ENCODE peak calls at places on chromosomes 16 and 17, in ten cellular contexts. One of them, this sample, is unnamed.

GRCh38 chr17:79420318-79421243 is 190.3 kb downstream of the RBFOX3 start:
- DNase-seq in sigmoid colon: no peak
- DNase-seq in transverse colon: no peak
- DNase-seq in Panc1: no peak
- DNase-seq in GM23338: no peak
- DNase-seq in suprapubic skin: no peak
- DNase-seq in esophagus muscularis mucosa: no peak
- DNase-seq in prostate gland: no peak
- DNase-seq in HCT116: peak
- DNase-seq in HL-60: no peak
- DNase-seq in this sample: no peak

GRCh38 chr17:8991514-8992285 is 26.2 kb upstream of the PIK3R5 start:
- DNase-seq in sigmoid colon: peak
- DNase-seq in transverse colon: peak
- DNase-seq in Panc1: no peak
- DNase-seq in GM23338: peak
- DNase-seq in suprapubic skin: peak
- DNase-seq in esophagus muscularis mucosa: no peak
- DNase-seq in prostate gland: peak
- DNase-seq in HCT116: peak
- DNase-seq in HL-60: peak
- DNase-seq in this sample: peak

GRCh38 chr16:30377812-30378235 is 3.2 kb downstream of the MYL11 start:
- DNase-seq in sigmoid colon: peak
- DNase-seq in transverse colon: peak
- DNase-seq in Panc1: no peak
- DNase-seq in GM23338: peak
- DNase-seq in suprapubic skin: peak
- DNase-seq in esophagus muscularis mucosa: peak
- DNase-seq in prostate gland: peak
- DNase-seq in HCT116: peak
- DNase-seq in HL-60: no peak
- DNase-seq in this sample: peak

GRCh38 chr17:68054296-68054900 is 18.9 kb downstream of the KPNA2 start:
- DNase-seq in sigmoid colon: no peak
- DNase-seq in transverse colon: no peak
- DNase-seq in Panc1: no peak
- DNase-seq in GM23338: no peak
- DNase-seq in suprapubic skin: no peak
- DNase-seq in esophagus muscularis mucosa: no peak
- DNase-seq in prostate gland: no peak
- DNase-seq in HCT116: no peak
- DNase-seq in HL-60: no peak
- DNase-seq in this sample: peak

GRCh38 chr16:30437511-30438046 is 7.7 kb upstream of the DCTPP1 start:
- DNase-seq in sigmoid colon: no peak
- DNase-seq in transverse colon: no peak
- DNase-seq in Panc1: no peak
- DNase-seq in GM23338: peak
- DNase-seq in suprapubic skin: no peak
- DNase-seq in esophagus muscularis mucosa: no peak
- DNase-seq in prostate gland: peak
- DNase-seq in HCT116: no peak
- DNase-seq in HL-60: no peak
- DNase-seq in this sample: peak

GRCh38 chr16:81642107-81642436 is 137.0 kb upstream of the PLCG2 start:
- DNase-seq in sigmoid colon: no peak
- DNase-seq in transverse colon: no peak
- DNase-seq in Panc1: no peak
- DNase-seq in GM23338: no peak
- DNase-seq in suprapubic skin: no peak
- DNase-seq in esophagus muscularis mucosa: no peak
- DNase-seq in prostate gland: no peak
- DNase-seq in HCT116: no peak
- DNase-seq in HL-60: no peak
- DNase-seq in this sample: no peak

GRCh38 chr17:69401251-69401650 is 13.2 kb upstream of the MAP2K6 start:
- DNase-seq in sigmoid colon: no peak
- DNase-seq in transverse colon: no peak
- DNase-seq in Panc1: no peak
- DNase-seq in GM23338: no peak
- DNase-seq in suprapubic skin: no peak
- DNase-seq in esophagus muscularis mucosa: no peak
- DNase-seq in prostate gland: no peak
- DNase-seq in HCT116: no peak
- DNase-seq in HL-60: no peak
- DNase-seq in this sample: no peak

GRCh38 chr16:47524007-47524405 is 62.9 kb downstream of the PHKB start:
- DNase-seq in sigmoid colon: no peak
- DNase-seq in transverse colon: no peak
- DNase-seq in Panc1: no peak
- DNase-seq in GM23338: no peak
- DNase-seq in suprapubic skin: no peak
- DNase-seq in esophagus muscularis mucosa: no peak
- DNase-seq in prostate gland: no peak
- DNase-seq in HCT116: no peak
- DNase-seq in HL-60: no peak
- DNase-seq in this sample: no peak

GRCh38 chr17:21392257-21392656 is 16.1 kb downstream of the KCNJ12 start:
- DNase-seq in sigmoid colon: no peak
- DNase-seq in transverse colon: no peak
- DNase-seq in Panc1: no peak
- DNase-seq in GM23338: no peak
- DNase-seq in suprapubic skin: no peak
- DNase-seq in esophagus muscularis mucosa: no peak
- DNase-seq in prostate gland: no peak
- DNase-seq in HCT116: no peak
- DNase-seq in HL-60: no peak
- DNase-seq in this sample: no peak

GRCh38 chr17:31565652-31566051 is 174.2 kb downstream of the RAB11FIP4 start:
- DNase-seq in sigmoid colon: no peak
- DNase-seq in transverse colon: no peak
- DNase-seq in Panc1: no peak
- DNase-seq in GM23338: no peak
- DNase-seq in suprapubic skin: no peak
- DNase-seq in esophagus muscularis mucosa: no peak
- DNase-seq in prostate gland: no peak
- DNase-seq in HCT116: no peak
- DNase-seq in HL-60: no peak
- DNase-seq in this sample: no peak

GRCh38 chr16:14454391-14454790 is 175.7 kb downstream of the PARN start:
- DNase-seq in sigmoid colon: no peak
- DNase-seq in transverse colon: no peak
- DNase-seq in Panc1: no peak
- DNase-seq in GM23338: no peak
- DNase-seq in suprapubic skin: no peak
- DNase-seq in esophagus muscularis mucosa: no peak
- DNase-seq in prostate gland: no peak
- DNase-seq in HCT116: no peak
- DNase-seq in HL-60: no peak
- DNase-seq in this sample: no peak

GRCh38 chr16:68447721-68448359 is 468 bp downstream of the SMPD3 start:
- DNase-seq in sigmoid colon: no peak
- DNase-seq in transverse colon: no peak
- DNase-seq in Panc1: no peak
- DNase-seq in GM23338: no peak
- DNase-seq in suprapubic skin: no peak
- DNase-seq in esophagus muscularis mucosa: no peak
- DNase-seq in prostate gland: no peak
- DNase-seq in HCT116: no peak
- DNase-seq in HL-60: no peak
- DNase-seq in this sample: no peak

GRCh38 chr16:26993988-26994387 is 72.7 kb upstream of the C16orf82 start:
- DNase-seq in sigmoid colon: no peak
- DNase-seq in transverse colon: no peak
- DNase-seq in Panc1: no peak
- DNase-seq in GM23338: no peak
- DNase-seq in suprapubic skin: no peak
- DNase-seq in esophagus muscularis mucosa: no peak
- DNase-seq in prostate gland: no peak
- DNase-seq in HCT116: no peak
- DNase-seq in HL-60: no peak
- DNase-seq in this sample: no peak

GRCh38 chr16:62638964-62639861 is 603.0 kb upstream of the CDH8 start:
- DNase-seq in sigmoid colon: no peak
- DNase-seq in transverse colon: no peak
- DNase-seq in Panc1: peak
- DNase-seq in GM23338: no peak
- DNase-seq in suprapubic skin: no peak
- DNase-seq in esophagus muscularis mucosa: no peak
- DNase-seq in prostate gland: no peak
- DNase-seq in HCT116: no peak
- DNase-seq in HL-60: no peak
- DNase-seq in this sample: no peak

GRCh38 chr16:53449816-53450517 is 15.7 kb downstream of the RBL2 start:
- DNase-seq in sigmoid colon: no peak
- DNase-seq in transverse colon: no peak
- DNase-seq in Panc1: no peak
- DNase-seq in GM23338: no peak
- DNase-seq in suprapubic skin: no peak
- DNase-seq in esophagus muscularis mucosa: no peak
- DNase-seq in prostate gland: no peak
- DNase-seq in HCT116: no peak
- DNase-seq in HL-60: no peak
- DNase-seq in this sample: no peak

GRCh38 chr17:46944931-46945330 is 22.0 kb downstream of the GOSR2 start:
- DNase-seq in sigmoid colon: no peak
- DNase-seq in transverse colon: no peak
- DNase-seq in Panc1: no peak
- DNase-seq in GM23338: no peak
- DNase-seq in suprapubic skin: no peak
- DNase-seq in esophagus muscularis mucosa: no peak
- DNase-seq in prostate gland: no peak
- DNase-seq in HCT116: no peak
- DNase-seq in HL-60: no peak
- DNase-seq in this sample: no peak

GRCh38 chr17:46942441-46943217 is 19.7 kb downstream of the GOSR2 start:
- DNase-seq in sigmoid colon: no peak
- DNase-seq in transverse colon: peak
- DNase-seq in Panc1: peak
- DNase-seq in GM23338: peak
- DNase-seq in suprapubic skin: no peak
- DNase-seq in esophagus muscularis mucosa: no peak
- DNase-seq in prostate gland: peak
- DNase-seq in HCT116: peak
- DNase-seq in HL-60: peak
- DNase-seq in this sample: peak

GRCh38 chr17:46943218-46943510 is 20.2 kb downstream of the GOSR2 start:
- DNase-seq in sigmoid colon: no peak
- DNase-seq in transverse colon: no peak
- DNase-seq in Panc1: no peak
- DNase-seq in GM23338: no peak
- DNase-seq in suprapubic skin: no peak
- DNase-seq in esophagus muscularis mucosa: no peak
- DNase-seq in prostate gland: no peak
- DNase-seq in HCT116: no peak
- DNase-seq in HL-60: no peak
- DNase-seq in this sample: no peak

GRCh38 chr17:46940692-46941404 is 17.9 kb downstream of the GOSR2 start:
- DNase-seq in sigmoid colon: peak
- DNase-seq in transverse colon: peak
- DNase-seq in Panc1: peak
- DNase-seq in GM23338: peak
- DNase-seq in suprapubic skin: no peak
- DNase-seq in esophagus muscularis mucosa: no peak
- DNase-seq in prostate gland: peak
- DNase-seq in HCT116: peak
- DNase-seq in HL-60: peak
- DNase-seq in this sample: peak

GRCh38 chr17:46943511-46944393 is 20.8 kb downstream of the GOSR2 start:
- DNase-seq in sigmoid colon: peak
- DNase-seq in transverse colon: no peak
- DNase-seq in Panc1: no peak
- DNase-seq in GM23338: peak
- DNase-seq in suprapubic skin: no peak
- DNase-seq in esophagus muscularis mucosa: no peak
- DNase-seq in prostate gland: no peak
- DNase-seq in HCT116: no peak
- DNase-seq in HL-60: no peak
- DNase-seq in this sample: no peak
- H3K27ac ChIP-seq in sigmoid colon: no peak
- H3K27ac ChIP-seq in transverse colon: no peak
- H3K27ac ChIP-seq in Panc1: no peak
- H3K27ac ChIP-seq in GM23338: no peak
- H3K27ac ChIP-seq in suprapubic skin: no peak
- H3K27ac ChIP-seq in esophagus muscularis mucosa: no peak
- H3K27ac ChIP-seq in prostate gland: no peak
- H3K27ac ChIP-seq in HCT116: no peak
- H3K27ac ChIP-seq in HL-60: no peak
- H3K27ac ChIP-seq in this sample: no peak

GRCh38 chr17:11278186-11278983 is 37.4 kb downstream of the SHISA6 start:
- DNase-seq in sigmoid colon: no peak
- DNase-seq in transverse colon: no peak
- DNase-seq in Panc1: no peak
- DNase-seq in GM23338: no peak
- DNase-seq in suprapubic skin: no peak
- DNase-seq in esophagus muscularis mucosa: no peak
- DNase-seq in prostate gland: no peak
- DNase-seq in HCT116: no peak
- DNase-seq in HL-60: no peak
- DNase-seq in this sample: peak
- H3K4me3 ChIP-seq in sigmoid colon: no peak
- H3K4me3 ChIP-seq in transverse colon: no peak
- H3K4me3 ChIP-seq in Panc1: no peak
- H3K4me3 ChIP-seq in GM23338: no peak
- H3K4me3 ChIP-seq in suprapubic skin: no peak
- H3K4me3 ChIP-seq in esophagus muscularis mucosa: no peak
- H3K4me3 ChIP-seq in prostate gland: no peak
- H3K4me3 ChIP-seq in HCT116: no peak
- H3K4me3 ChIP-seq in HL-60: no peak
- H3K4me3 ChIP-seq in this sample: peak

DNA sequence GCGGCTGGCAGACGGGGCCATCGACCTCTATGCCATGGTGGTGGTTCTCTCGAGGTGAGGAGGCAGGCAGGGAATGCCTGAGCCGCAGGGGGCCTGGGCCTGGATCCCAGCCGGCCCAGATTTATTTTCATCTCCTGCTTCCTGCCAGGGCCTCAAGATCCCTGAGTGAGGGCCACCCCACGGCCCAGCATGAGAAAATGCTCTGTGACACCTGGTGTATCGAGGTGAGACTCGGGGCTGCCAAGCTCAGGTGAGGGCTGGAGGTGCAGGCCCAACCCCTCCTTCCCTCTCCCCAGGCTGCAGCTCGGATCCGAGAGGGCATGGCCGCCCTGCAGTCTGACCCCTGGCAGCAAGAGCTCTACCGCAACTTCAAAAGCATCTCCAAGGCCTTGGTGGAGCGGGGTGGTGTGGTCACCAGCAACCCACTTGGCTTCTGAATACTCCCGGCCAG is 4.9 kb downstream of the ACADVL start:
- DNase-seq in sigmoid colon: no peak
- DNase-seq in transverse colon: no peak
- DNase-seq in Panc1: no peak
- DNase-seq in GM23338: no peak
- DNase-seq in suprapubic skin: no peak
- DNase-seq in esophagus muscularis mucosa: no peak
- DNase-seq in prostate gland: no peak
- DNase-seq in HCT116: no peak
- DNase-seq in HL-60: no peak
- DNase-seq in this sample: no peak
- TF ChIP-seq POLR2AphosphoS5 in sigmoid colon: no peak
- TF ChIP-seq POLR2AphosphoS5 in transverse colon: no peak
- TF ChIP-seq POLR2AphosphoS5 in Panc1: no peak
- TF ChIP-seq POLR2AphosphoS5 in GM23338: no peak
- TF ChIP-seq POLR2AphosphoS5 in suprapubic skin: no peak
- TF ChIP-seq POLR2AphosphoS5 in esophagus muscularis mucosa: no peak
- TF ChIP-seq POLR2AphosphoS5 in prostate gland: no peak
- TF ChIP-seq POLR2AphosphoS5 in HCT116: no peak
- TF ChIP-seq POLR2AphosphoS5 in HL-60: no peak
- TF ChIP-seq POLR2AphosphoS5 in this sample: no peak

GRCh38 chr16:76081936-76082335 is 195.3 kb upstream of the CNTNAP4 start:
- DNase-seq in sigmoid colon: no peak
- DNase-seq in transverse colon: no peak
- DNase-seq in Panc1: no peak
- DNase-seq in GM23338: no peak
- DNase-seq in suprapubic skin: no peak
- DNase-seq in esophagus muscularis mucosa: no peak
- DNase-seq in prostate gland: no peak
- DNase-seq in HCT116: no peak
- DNase-seq in HL-60: no peak
- DNase-seq in this sample: no peak
- H3K27ac ChIP-seq in sigmoid colon: no peak
- H3K27ac ChIP-seq in transverse colon: no peak
- H3K27ac ChIP-seq in Panc1: no peak
- H3K27ac ChIP-seq in GM23338: no peak
- H3K27ac ChIP-seq in suprapubic skin: no peak
- H3K27ac ChIP-seq in esophagus muscularis mucosa: no peak
- H3K27ac ChIP-seq in prostate gland: no peak
- H3K27ac ChIP-seq in HCT116: no peak
- H3K27ac ChIP-seq in HL-60: no peak
- H3K27ac ChIP-seq in this sample: no peak

This sample was measured in stomach.